ENCODE peak calls at places on chromosome 3, in six cellular contexts. One of them, this sample, is unnamed.

GRCh38 chr3:114362815-114363214 is 69.0 kb downstream of the TIGIT start:
- DNase-seq in sigmoid colon: no peak
- DNase-seq in fibroblast of lung: peak; percentile 65
- DNase-seq in uterus: no peak
- DNase-seq in MM.1S: peak; percentile 46
- DNase-seq in upper lobe of right lung: no peak
- DNase-seq in this sample: peak; percentile 68

GRCh38 chr3:125644036-125645025 is 49.0 kb upstream of the OSBPL11 start:
- DNase-seq in sigmoid colon: peak; percentile 79
- DNase-seq in fibroblast of lung: peak; percentile 84
- DNase-seq in uterus: peak; percentile 19
- DNase-seq in MM.1S: no peak
- DNase-seq in upper lobe of right lung: peak; percentile 75
- DNase-seq in this sample: peak; percentile 61

GRCh38 chr3:139326707-139327106 is 17.1 kb upstream of the MRPS22 start:
- DNase-seq in sigmoid colon: no peak
- DNase-seq in fibroblast of lung: no peak
- DNase-seq in uterus: no peak
- DNase-seq in MM.1S: no peak
- DNase-seq in upper lobe of right lung: no peak
- DNase-seq in this sample: no peak

GRCh38 chr3:55164191-55164590 is 236.3 kb upstream of the LRTM1 start:
- DNase-seq in sigmoid colon: no peak
- DNase-seq in fibroblast of lung: peak; percentile 31
- DNase-seq in uterus: no peak
- DNase-seq in MM.1S: no peak
- DNase-seq in upper lobe of right lung: no peak
- DNase-seq in this sample: no peak

GRCh38 chr3:178699810-178700209 is 163.6 kb downstream of the KCNMB2 start:
- DNase-seq in sigmoid colon: no peak
- DNase-seq in fibroblast of lung: peak; percentile 56
- DNase-seq in uterus: no peak
- DNase-seq in MM.1S: no peak
- DNase-seq in upper lobe of right lung: peak; percentile 46
- DNase-seq in this sample: no peak

GRCh38 chr3:70716832-70717231 is 404.4 kb upstream of the MDFIC2 start:
- DNase-seq in sigmoid colon: peak; percentile 72
- DNase-seq in fibroblast of lung: peak; percentile 70
- DNase-seq in uterus: peak; percentile 15
- DNase-seq in MM.1S: no peak
- DNase-seq in upper lobe of right lung: no peak
- DNase-seq in this sample: peak; percentile 67

GRCh38 chr3:13120928-13121552 is 47.8 kb upstream of the IQSEC1 start:
- DNase-seq in sigmoid colon: peak; percentile 44
- DNase-seq in fibroblast of lung: no peak
- DNase-seq in uterus: no peak
- DNase-seq in MM.1S: no peak
- DNase-seq in upper lobe of right lung: peak; percentile 22
- DNase-seq in this sample: no peak

GRCh38 chr3:193033381-193033780 is 115.7 kb upstream of the MB21D2 start:
- DNase-seq in sigmoid colon: no peak
- DNase-seq in fibroblast of lung: no peak
- DNase-seq in uterus: no peak
- DNase-seq in MM.1S: no peak
- DNase-seq in upper lobe of right lung: no peak
- DNase-seq in this sample: no peak

GRCh38 chr3:127426444-127427168 is 138.8 kb upstream of the PRR20G start:
- DNase-seq in sigmoid colon: peak; percentile 54
- DNase-seq in fibroblast of lung: no peak
- DNase-seq in uterus: no peak
- DNase-seq in MM.1S: no peak
- DNase-seq in upper lobe of right lung: no peak
- DNase-seq in this sample: no peak

GRCh38 chr3:119145500-119146167 is at the start of gene TEX55:
- DNase-seq in sigmoid colon: no peak
- DNase-seq in fibroblast of lung: peak; percentile 32
- DNase-seq in uterus: no peak
- DNase-seq in MM.1S: peak; percentile 24
- DNase-seq in upper lobe of right lung: peak; percentile 60
- DNase-seq in this sample: peak; percentile 78

GRCh38 chr3:46868301-46868700 is 5.1 kb upstream of the MYL3 start:
- DNase-seq in sigmoid colon: no peak
- DNase-seq in fibroblast of lung: no peak
- DNase-seq in uterus: no peak
- DNase-seq in MM.1S: no peak
- DNase-seq in upper lobe of right lung: no peak
- DNase-seq in this sample: no peak

GRCh38 chr3:13285007-13285567 is 135.0 kb downstream of the NUP210 start:
- DNase-seq in sigmoid colon: peak; percentile 46
- DNase-seq in fibroblast of lung: no peak
- DNase-seq in uterus: no peak
- DNase-seq in MM.1S: no peak
- DNase-seq in upper lobe of right lung: peak; percentile 50
- DNase-seq in this sample: no peak

GRCh38 chr3:108312656-108313055 is 16.3 kb downstream of the HHLA2 start:
- DNase-seq in sigmoid colon: no peak
- DNase-seq in fibroblast of lung: peak; percentile 5
- DNase-seq in uterus: no peak
- DNase-seq in MM.1S: no peak
- DNase-seq in upper lobe of right lung: no peak
- DNase-seq in this sample: peak; percentile 60

GRCh38 chr3:47799733-47800132 is 3.2 kb upstream of the DHX30 start:
- DNase-seq in sigmoid colon: no peak
- DNase-seq in fibroblast of lung: no peak
- DNase-seq in uterus: no peak
- DNase-seq in MM.1S: peak; percentile 14
- DNase-seq in upper lobe of right lung: no peak
- DNase-seq in this sample: peak; percentile 59

GRCh38 chr3:160194438-160194837 is 30.8 kb upstream of the C3orf80 start:
- DNase-seq in sigmoid colon: no peak
- DNase-seq in fibroblast of lung: no peak
- DNase-seq in uterus: no peak
- DNase-seq in MM.1S: no peak
- DNase-seq in upper lobe of right lung: no peak
- DNase-seq in this sample: no peak

GRCh38 chr3:160200328-160200727 is 24.9 kb upstream of the C3orf80 start:
- DNase-seq in sigmoid colon: no peak
- DNase-seq in fibroblast of lung: no peak
- DNase-seq in uterus: no peak
- DNase-seq in MM.1S: no peak
- DNase-seq in upper lobe of right lung: no peak
- DNase-seq in this sample: no peak

GRCh38 chr3:160195106-160195505 is 30.1 kb upstream of the C3orf80 start:
- DNase-seq in sigmoid colon: no peak
- DNase-seq in fibroblast of lung: no peak
- DNase-seq in uterus: no peak
- DNase-seq in MM.1S: no peak
- DNase-seq in upper lobe of right lung: no peak
- DNase-seq in this sample: no peak

GRCh38 chr3:160193644-160194192 is 31.5 kb upstream of the C3orf80 start:
- DNase-seq in sigmoid colon: no peak
- DNase-seq in fibroblast of lung: no peak
- DNase-seq in uterus: no peak
- DNase-seq in MM.1S: no peak
- DNase-seq in upper lobe of right lung: no peak
- DNase-seq in this sample: no peak

DNA sequence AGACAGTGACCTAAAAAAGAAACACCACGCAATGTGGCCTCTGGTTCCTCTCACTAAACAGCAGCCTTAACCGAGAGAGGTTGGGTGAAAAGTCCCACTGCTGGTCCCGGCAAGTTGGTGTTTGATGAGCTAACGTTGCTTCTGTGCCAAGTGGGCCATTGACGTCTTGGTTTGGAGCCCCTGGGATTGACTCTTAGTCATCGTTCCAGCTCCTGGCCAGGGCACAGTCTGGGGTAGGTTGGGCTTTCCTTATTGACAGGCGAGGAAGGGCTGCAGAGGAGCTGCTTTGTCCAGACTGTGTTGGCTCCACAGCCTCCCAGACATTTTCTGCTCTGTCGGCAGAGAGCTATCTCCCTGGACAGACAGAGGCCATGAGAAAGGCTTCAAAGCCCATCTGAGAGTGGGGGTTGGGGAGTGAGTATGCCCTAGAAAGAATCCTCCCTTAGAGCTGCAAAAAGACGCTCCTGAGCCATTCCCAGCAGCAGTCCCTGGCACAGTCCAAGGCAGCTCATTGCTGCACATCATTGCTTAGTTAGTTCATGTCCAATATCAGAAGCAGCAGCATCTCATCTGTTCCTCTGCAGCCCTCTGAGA is 28.6 kb upstream of the C3orf80 start:
- DNase-seq in sigmoid colon: peak; percentile 67
- DNase-seq in fibroblast of lung: no peak
- DNase-seq in uterus: no peak
- DNase-seq in MM.1S: no peak
- DNase-seq in upper lobe of right lung: no peak
- DNase-seq in this sample: peak; percentile 65
- H3K27me3 ChIP-seq in sigmoid colon: no peaks in the 10 kb centered on the region
- H3K27me3 ChIP-seq in fibroblast of lung: peaks cover 2% of the 10 kb centered on the region
- H3K27me3 ChIP-seq in uterus: no peaks in the 10 kb centered on the region
- H3K27me3 ChIP-seq in MM.1S: no peaks in the 10 kb centered on the region
- H3K27me3 ChIP-seq in upper lobe of right lung: no peaks in the 10 kb centered on the region
- H3K27me3 ChIP-seq in this sample: no peaks in the 10 kb centered on the region

GRCh38 chr3:194705761-194706160 is 20.1 kb downstream of the FAM43A start:
- DNase-seq in sigmoid colon: no peak
- DNase-seq in fibroblast of lung: no peak
- DNase-seq in uterus: no peak
- DNase-seq in MM.1S: no peak
- DNase-seq in upper lobe of right lung: no peak
- DNase-seq in this sample: no peak
- H3K27me3 ChIP-seq in sigmoid colon: no peaks in the 10 kb centered on the region
- H3K27me3 ChIP-seq in fibroblast of lung: no peaks in the 10 kb centered on the region
- H3K27me3 ChIP-seq in uterus: no peaks in the 10 kb centered on the region
- H3K27me3 ChIP-seq in MM.1S: no peaks in the 10 kb centered on the region
- H3K27me3 ChIP-seq in upper lobe of right lung: no peaks in the 10 kb centered on the region
- H3K27me3 ChIP-seq in this sample: no peaks in the 10 kb centered on the region

DNA sequence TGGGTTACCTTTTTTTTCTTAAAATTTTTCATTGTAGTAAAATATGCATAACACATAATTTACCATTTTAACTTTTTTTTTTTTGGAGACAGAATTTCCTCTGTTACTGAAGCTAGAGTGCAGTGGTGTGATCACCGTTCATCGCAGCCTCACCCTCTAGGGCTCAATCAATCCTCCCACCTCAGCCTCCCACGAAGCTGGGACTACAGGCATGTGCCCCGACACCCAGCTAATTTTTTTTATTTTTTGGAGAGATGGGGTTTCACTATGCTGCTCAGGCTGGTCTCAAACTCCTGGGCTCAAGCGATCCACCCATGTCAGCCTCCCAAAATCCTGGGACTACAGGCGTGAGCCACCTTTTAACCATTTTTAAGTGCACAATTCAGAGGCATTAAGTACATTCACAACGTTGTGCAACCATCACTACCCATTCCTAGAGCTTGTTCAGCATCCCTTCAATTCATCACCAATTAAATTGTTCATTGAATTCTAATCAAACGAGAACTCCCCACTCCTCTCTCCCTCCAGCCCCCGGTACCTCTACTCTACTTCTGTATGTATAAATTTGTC is 44.6 kb downstream of the BHLHE40 start:
- DNase-seq in sigmoid colon: peak; percentile 45
- DNase-seq in fibroblast of lung: no peak
- DNase-seq in uterus: no peak
- DNase-seq in MM.1S: no peak
- DNase-seq in upper lobe of right lung: no peak
- DNase-seq in this sample: no peak
- H3K27me3 ChIP-seq in sigmoid colon: no peaks in the 10 kb centered on the region
- H3K27me3 ChIP-seq in fibroblast of lung: no peaks in the 10 kb centered on the region
- H3K27me3 ChIP-seq in uterus: no peaks in the 10 kb centered on the region
- H3K27me3 ChIP-seq in MM.1S: no peaks in the 10 kb centered on the region
- H3K27me3 ChIP-seq in upper lobe of right lung: no peaks in the 10 kb centered on the region
- H3K27me3 ChIP-seq in this sample: no peaks in the 10 kb centered on the region

GRCh38 chr3:195762249-195762585 is 41.4 kb downstream of the MUC20 start:
- DNase-seq in sigmoid colon: no peak
- DNase-seq in fibroblast of lung: no peak
- DNase-seq in uterus: no peak
- DNase-seq in MM.1S: no peak
- DNase-seq in upper lobe of right lung: no peak
- DNase-seq in this sample: no peak
- H3K27me3 ChIP-seq in sigmoid colon: peaks cover 7% of the 10 kb centered on the region
- H3K27me3 ChIP-seq in fibroblast of lung: peaks cover 15% of the 10 kb centered on the region
- H3K27me3 ChIP-seq in uterus: no peaks in the 10 kb centered on the region
- H3K27me3 ChIP-seq in MM.1S: peaks cover 84% of the 10 kb centered on the region
- H3K27me3 ChIP-seq in upper lobe of right lung: peaks cover 60% of the 10 kb centered on the region
- H3K27me3 ChIP-seq in this sample: peaks cover 17% of the 10 kb centered on the region

DNA sequence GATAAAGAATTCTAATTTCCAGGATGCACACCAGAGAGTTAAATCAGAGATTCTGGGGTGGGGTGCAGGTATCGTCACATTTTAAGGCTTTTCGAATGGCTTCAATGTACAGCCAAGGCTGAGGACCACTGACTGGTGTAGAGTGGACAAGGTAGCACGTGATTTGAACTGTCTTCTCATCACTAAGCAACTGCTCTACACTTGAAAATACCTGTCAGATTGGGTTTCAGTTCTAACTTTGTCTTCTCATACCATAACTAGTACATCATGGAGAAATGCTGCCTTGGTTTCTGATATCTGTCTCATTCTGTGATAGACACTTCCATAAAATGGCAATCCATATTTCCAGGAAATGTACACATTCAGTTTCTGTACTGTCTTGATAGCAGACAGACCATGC is 58.0 kb upstream of the MRPL3 start:
- DNase-seq in sigmoid colon: no peak
- DNase-seq in fibroblast of lung: no peak
- DNase-seq in uterus: no peak
- DNase-seq in MM.1S: no peak
- DNase-seq in upper lobe of right lung: no peak
- DNase-seq in this sample: no peak
- H3K27me3 ChIP-seq in sigmoid colon: no peaks in the 10 kb centered on the region
- H3K27me3 ChIP-seq in fibroblast of lung: no peaks in the 10 kb centered on the region
- H3K27me3 ChIP-seq in uterus: no peaks in the 10 kb centered on the region
- H3K27me3 ChIP-seq in MM.1S: peaks cover 3% of the 10 kb centered on the region
- H3K27me3 ChIP-seq in upper lobe of right lung: no peaks in the 10 kb centered on the region
- H3K27me3 ChIP-seq in this sample: no peaks in the 10 kb centered on the region

DNA sequence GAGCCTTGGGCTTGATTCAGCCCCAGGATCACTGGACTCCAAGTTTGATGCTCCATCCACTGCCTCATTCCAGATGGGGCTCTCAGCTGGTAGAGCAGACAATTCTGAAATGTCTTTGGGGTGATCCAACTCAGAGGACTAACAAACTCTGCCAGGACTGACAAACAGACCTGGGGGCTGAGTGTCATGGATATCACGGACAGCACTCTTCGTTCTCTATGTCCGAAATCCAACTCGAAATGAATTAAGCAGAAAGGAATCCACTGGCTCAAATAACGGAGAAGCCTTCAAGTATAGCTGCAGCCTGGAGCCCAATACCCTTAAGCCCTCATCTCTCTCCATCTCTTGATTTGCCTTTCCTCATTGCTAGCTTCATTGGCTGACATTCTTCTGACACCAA is 14.2 kb downstream of the SLC38A3 start:
- DNase-seq in sigmoid colon: no peak
- DNase-seq in fibroblast of lung: no peak
- DNase-seq in uterus: no peak
- DNase-seq in MM.1S: no peak
- DNase-seq in upper lobe of right lung: no peak
- DNase-seq in this sample: no peak
- H3K27me3 ChIP-seq in sigmoid colon: no peaks in the 10 kb centered on the region
- H3K27me3 ChIP-seq in fibroblast of lung: peaks cover 11% of the 10 kb centered on the region
- H3K27me3 ChIP-seq in uterus: no peaks in the 10 kb centered on the region
- H3K27me3 ChIP-seq in MM.1S: peaks cover 67% of the 10 kb centered on the region
- H3K27me3 ChIP-seq in upper lobe of right lung: no peaks in the 10 kb centered on the region
- H3K27me3 ChIP-seq in this sample: no peaks in the 10 kb centered on the region

This sample was measured in GM23248.